ENCODE peak calls at places on chromosomes 6 and 20, in five cellular contexts. One of them, this sample, is unnamed.

GRCh38 chr6:168037242-168037641 is 39.8 kb downstream of the KIF25 start:
- DNase-seq in CD4-positive, CD25-positive, alpha-beta regulatory T cell: no peak
- DNase-seq in fibroblast of lung: no peak
- DNase-seq in HL-60: no peak
- DNase-seq in A549: no peak
- DNase-seq in this sample: no peak

GRCh38 chr20:58851221-58851968 is 693 bp upstream of the GNAS-AS1 start:
- DNase-seq in CD4-positive, CD25-positive, alpha-beta regulatory T cell: no peak
- DNase-seq in fibroblast of lung: no peak
- DNase-seq in HL-60: no peak
- DNase-seq in A549: no peak
- DNase-seq in this sample: no peak

GRCh38 chr6:55212147-55212546 is 37.8 kb downstream of the HCRTR2 start:
- DNase-seq in CD4-positive, CD25-positive, alpha-beta regulatory T cell: no peak
- DNase-seq in fibroblast of lung: peak
- DNase-seq in HL-60: no peak
- DNase-seq in A549: no peak
- DNase-seq in this sample: no peak

GRCh38 chr6:25239059-25239458 is 40.1 kb upstream of the CARMIL1 start:
- DNase-seq in CD4-positive, CD25-positive, alpha-beta regulatory T cell: no peak
- DNase-seq in fibroblast of lung: peak
- DNase-seq in HL-60: no peak
- DNase-seq in A549: no peak
- DNase-seq in this sample: no peak

GRCh38 chr6:154805288-154805911 is 72.2 kb downstream of the SCAF8 start:
- DNase-seq in CD4-positive, CD25-positive, alpha-beta regulatory T cell: no peak
- DNase-seq in fibroblast of lung: peak
- DNase-seq in HL-60: peak
- DNase-seq in A549: peak
- DNase-seq in this sample: no peak

GRCh38 chr20:11585752-11586352 is 331.8 kb upstream of the BTBD3 start:
- DNase-seq in CD4-positive, CD25-positive, alpha-beta regulatory T cell: no peak
- DNase-seq in fibroblast of lung: peak
- DNase-seq in HL-60: no peak
- DNase-seq in A549: peak
- DNase-seq in this sample: no peak

GRCh38 chr20:44540834-44541233 is 19.0 kb upstream of the SERINC3 start:
- DNase-seq in CD4-positive, CD25-positive, alpha-beta regulatory T cell: no peak
- DNase-seq in fibroblast of lung: peak
- DNase-seq in HL-60: no peak
- DNase-seq in A549: no peak
- DNase-seq in this sample: no peak

GRCh38 chr6:89528865-89529264 is 95.9 kb downstream of the ANKRD6 start:
- DNase-seq in CD4-positive, CD25-positive, alpha-beta regulatory T cell: no peak
- DNase-seq in fibroblast of lung: no peak
- DNase-seq in HL-60: no peak
- DNase-seq in A549: no peak
- DNase-seq in this sample: no peak

GRCh38 chr20:5602346-5602745 is 147.9 kb upstream of the SHLD1 start:
- DNase-seq in CD4-positive, CD25-positive, alpha-beta regulatory T cell: no peak
- DNase-seq in fibroblast of lung: peak
- DNase-seq in HL-60: no peak
- DNase-seq in A549: no peak
- DNase-seq in this sample: no peak

GRCh38 chr6:10873374-10873773 is 8.5 kb downstream of the GCM2 start:
- DNase-seq in CD4-positive, CD25-positive, alpha-beta regulatory T cell: no peak
- DNase-seq in fibroblast of lung: no peak
- DNase-seq in HL-60: no peak
- DNase-seq in A549: no peak
- DNase-seq in this sample: no peak

GRCh38 chr20:57883761-57884160 is 173.9 kb upstream of the PMEPA1 start:
- DNase-seq in CD4-positive, CD25-positive, alpha-beta regulatory T cell: no peak
- DNase-seq in fibroblast of lung: no peak
- DNase-seq in HL-60: no peak
- DNase-seq in A549: no peak
- DNase-seq in this sample: no peak

GRCh38 chr6:17226269-17226668 is 54.9 kb upstream of the RBM24 start:
- DNase-seq in CD4-positive, CD25-positive, alpha-beta regulatory T cell: no peak
- DNase-seq in fibroblast of lung: no peak
- DNase-seq in HL-60: no peak
- DNase-seq in A549: no peak
- DNase-seq in this sample: no peak

GRCh38 chr20:49595811-49596545 is 28.0 kb upstream of the PTGIS start:
- DNase-seq in CD4-positive, CD25-positive, alpha-beta regulatory T cell: no peak
- DNase-seq in fibroblast of lung: peak
- DNase-seq in HL-60: no peak
- DNase-seq in A549: no peak
- DNase-seq in this sample: no peak

GRCh38 chr20:48527771-48528170 is 300.0 kb downstream of the PREX1 start:
- DNase-seq in CD4-positive, CD25-positive, alpha-beta regulatory T cell: no peak
- DNase-seq in fibroblast of lung: no peak
- DNase-seq in HL-60: no peak
- DNase-seq in A549: no peak
- DNase-seq in this sample: no peak

GRCh38 chr6:10769419-10769818 is 21.8 kb downstream of the TMEM14B start:
- DNase-seq in CD4-positive, CD25-positive, alpha-beta regulatory T cell: no peak
- DNase-seq in fibroblast of lung: no peak
- DNase-seq in HL-60: no peak
- DNase-seq in A549: no peak
- DNase-seq in this sample: no peak

GRCh38 chr20:46088409-46089075 is 1.2 kb downstream of the NCOA5 start:
- DNase-seq in CD4-positive, CD25-positive, alpha-beta regulatory T cell: no peak
- DNase-seq in fibroblast of lung: peak
- DNase-seq in HL-60: no peak
- DNase-seq in A549: peak
- DNase-seq in this sample: no peak

GRCh38 chr20:34268851-34269668 is 27.8 kb downstream of the ASIP start:
- DNase-seq in CD4-positive, CD25-positive, alpha-beta regulatory T cell: no peak
- DNase-seq in fibroblast of lung: peak
- DNase-seq in HL-60: no peak
- DNase-seq in A549: no peak
- DNase-seq in this sample: peak

GRCh38 chr20:45946149-45946970 is 11.9 kb downstream of the PCIF1 start:
- DNase-seq in CD4-positive, CD25-positive, alpha-beta regulatory T cell: no peak
- DNase-seq in fibroblast of lung: peak
- DNase-seq in HL-60: peak
- DNase-seq in A549: no peak
- DNase-seq in this sample: peak

GRCh38 chr20:62065669-62066338 is at the start of gene TAF4:
- DNase-seq in CD4-positive, CD25-positive, alpha-beta regulatory T cell: peak
- DNase-seq in fibroblast of lung: peak
- DNase-seq in HL-60: peak
- DNase-seq in A549: peak
- DNase-seq in this sample: peak

GRCh38 chr20:5364136-5364821 is 47.5 kb upstream of the PROKR2 start:
- DNase-seq in CD4-positive, CD25-positive, alpha-beta regulatory T cell: no peak
- DNase-seq in fibroblast of lung: no peak
- DNase-seq in HL-60: no peak
- DNase-seq in A549: peak
- DNase-seq in this sample: no peak

GRCh38 chr6:165805067-165805525 is 142.1 kb upstream of the PDE10A start:
- DNase-seq in CD4-positive, CD25-positive, alpha-beta regulatory T cell: no peak
- DNase-seq in fibroblast of lung: no peak
- DNase-seq in HL-60: no peak
- DNase-seq in A549: no peak
- DNase-seq in this sample: no peak

GRCh38 chr6:77034161-77034560 is 429.1 kb downstream of the HTR1B start:
- DNase-seq in CD4-positive, CD25-positive, alpha-beta regulatory T cell: no peak
- DNase-seq in fibroblast of lung: peak
- DNase-seq in HL-60: no peak
- DNase-seq in A549: no peak
- DNase-seq in this sample: no peak

GRCh38 chr20:32125511-32125910 is 16.0 kb downstream of the TM9SF4 start:
- DNase-seq in CD4-positive, CD25-positive, alpha-beta regulatory T cell: no peak
- DNase-seq in fibroblast of lung: no peak
- DNase-seq in HL-60: no peak
- DNase-seq in A549: no peak
- DNase-seq in this sample: no peak

GRCh38 chr6:141561154-141561553 is 571.6 kb upstream of the GJE1 start:
- DNase-seq in CD4-positive, CD25-positive, alpha-beta regulatory T cell: no peak
- DNase-seq in fibroblast of lung: no peak
- DNase-seq in HL-60: no peak
- DNase-seq in A549: no peak
- DNase-seq in this sample: no peak

GRCh38 chr20:32285621-32286334 is 8.3 kb downstream of the KIF3B start:
- DNase-seq in CD4-positive, CD25-positive, alpha-beta regulatory T cell: peak
- DNase-seq in fibroblast of lung: peak
- DNase-seq in HL-60: peak
- DNase-seq in A549: peak
- DNase-seq in this sample: peak

GRCh38 chr6:42891199-42891722 is 11.8 kb downstream of the RPL7L1 start:
- DNase-seq in CD4-positive, CD25-positive, alpha-beta regulatory T cell: no peak
- DNase-seq in fibroblast of lung: no peak
- DNase-seq in HL-60: no peak
- DNase-seq in A549: no peak
- DNase-seq in this sample: no peak

GRCh38 chr20:15594296-15594695 is 979.0 kb downstream of the KIF16B start:
- DNase-seq in CD4-positive, CD25-positive, alpha-beta regulatory T cell: no peak
- DNase-seq in fibroblast of lung: no peak
- DNase-seq in HL-60: no peak
- DNase-seq in A549: peak
- DNase-seq in this sample: no peak

GRCh38 chr6:142300758-142301251 is 1.0 kb upstream of the ADGRG6 start:
- DNase-seq in CD4-positive, CD25-positive, alpha-beta regulatory T cell: no peak
- DNase-seq in fibroblast of lung: peak
- DNase-seq in HL-60: no peak
- DNase-seq in A549: peak
- DNase-seq in this sample: no peak

GRCh38 chr6:52108128-52108527 is 20.7 kb upstream of the PKHD1 start:
- DNase-seq in CD4-positive, CD25-positive, alpha-beta regulatory T cell: no peak
- DNase-seq in fibroblast of lung: no peak
- DNase-seq in HL-60: no peak
- DNase-seq in A549: no peak
- DNase-seq in this sample: no peak

GRCh38 chr6:30685157-30685976 is 1.1 kb downstream of the PPP1R18 start:
- DNase-seq in CD4-positive, CD25-positive, alpha-beta regulatory T cell: no peak
- DNase-seq in fibroblast of lung: no peak
- DNase-seq in HL-60: peak
- DNase-seq in A549: no peak
- DNase-seq in this sample: peak

GRCh38 chr20:39602649-39603048 is 640.5 kb downstream of the DHX35 start:
- DNase-seq in CD4-positive, CD25-positive, alpha-beta regulatory T cell: no peak
- DNase-seq in fibroblast of lung: no peak
- DNase-seq in HL-60: no peak
- DNase-seq in A549: no peak
- DNase-seq in this sample: no peak

GRCh38 chr20:63690001-63690897 is 6.2 kb upstream of the TNFRSF6B start:
- DNase-seq in CD4-positive, CD25-positive, alpha-beta regulatory T cell: no peak
- DNase-seq in fibroblast of lung: no peak
- DNase-seq in HL-60: no peak
- DNase-seq in A549: no peak
- DNase-seq in this sample: no peak
- H3K27ac ChIP-seq in CD4-positive, CD25-positive, alpha-beta regulatory T cell: no peak
- H3K27ac ChIP-seq in fibroblast of lung: no peak
- H3K27ac ChIP-seq in HL-60: no peak
- H3K27ac ChIP-seq in A549: peak
- H3K27ac ChIP-seq in this sample: no peak

DNA sequence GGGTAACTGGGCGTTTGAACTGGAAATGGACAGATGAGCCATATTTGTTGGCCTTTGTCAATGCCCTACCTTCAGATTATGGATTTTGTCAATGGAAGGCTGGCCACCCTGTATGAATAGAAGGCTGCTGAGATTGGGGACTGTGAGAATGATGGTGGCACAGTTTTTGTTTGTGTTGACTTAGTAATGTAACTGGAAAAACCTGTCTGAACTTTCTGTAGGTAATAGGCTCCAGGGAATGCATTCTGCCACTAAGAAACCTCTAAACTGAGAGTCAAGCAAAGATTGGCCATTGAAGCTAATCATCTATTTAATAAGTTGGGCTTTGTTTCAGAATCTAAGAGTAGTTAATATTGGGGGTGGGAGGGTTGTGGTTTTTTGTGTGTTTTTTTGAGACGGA is 97.5 kb downstream of the FOXO3 start:
- DNase-seq in CD4-positive, CD25-positive, alpha-beta regulatory T cell: no peak
- DNase-seq in fibroblast of lung: no peak
- DNase-seq in HL-60: no peak
- DNase-seq in A549: no peak
- DNase-seq in this sample: no peak
- H3K27ac ChIP-seq in CD4-positive, CD25-positive, alpha-beta regulatory T cell: no peak
- H3K27ac ChIP-seq in fibroblast of lung: no peak
- H3K27ac ChIP-seq in HL-60: no peak
- H3K27ac ChIP-seq in A549: no peak
- H3K27ac ChIP-seq in this sample: no peak

DNA sequence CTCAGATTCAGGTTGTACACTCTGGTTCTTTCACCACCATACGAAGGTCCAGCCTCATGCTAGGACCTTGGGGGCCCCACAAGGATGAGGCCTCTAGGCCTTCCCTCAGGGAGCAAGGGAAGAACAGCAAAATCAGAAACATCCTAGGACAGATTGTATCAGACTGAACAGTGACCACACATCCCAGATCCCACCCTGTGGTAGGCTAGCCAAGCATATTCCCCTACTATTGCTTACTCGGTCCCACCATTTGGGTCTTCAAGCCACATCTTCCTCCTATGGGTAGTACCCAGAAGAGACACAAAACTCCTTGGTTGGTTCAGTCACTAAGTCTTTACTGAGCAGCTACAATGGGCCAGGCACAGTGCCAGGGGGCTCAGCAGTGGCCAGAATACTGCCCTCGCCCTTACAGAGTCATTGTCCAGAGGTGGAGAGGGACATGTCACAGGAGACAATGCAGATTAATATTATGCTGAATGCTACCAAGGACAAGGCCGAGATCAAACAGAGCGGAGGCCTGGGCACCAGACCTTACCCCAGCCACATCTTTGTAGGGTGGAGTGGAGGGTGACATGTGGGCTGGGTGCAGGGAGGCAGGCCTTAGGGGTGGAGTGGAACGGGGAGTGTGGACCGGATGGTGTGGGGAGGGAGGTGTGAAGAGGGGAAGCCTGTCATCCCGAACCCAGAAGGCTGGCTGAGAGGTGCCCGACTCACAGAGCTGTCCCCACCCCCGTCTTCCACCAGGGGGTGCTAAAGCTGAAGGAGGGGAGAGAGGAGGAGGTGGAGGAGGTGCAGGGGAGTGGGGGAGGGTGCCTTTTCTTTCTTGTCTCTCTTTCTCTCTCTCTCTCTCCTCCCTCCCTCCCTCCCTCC is 6.8 kb upstream of the MAPK13 start:
- DNase-seq in CD4-positive, CD25-positive, alpha-beta regulatory T cell: peak
- DNase-seq in fibroblast of lung: peak
- DNase-seq in HL-60: peak
- DNase-seq in A549: peak
- DNase-seq in this sample: peak
- H3K27ac ChIP-seq in CD4-positive, CD25-positive, alpha-beta regulatory T cell: peak
- H3K27ac ChIP-seq in fibroblast of lung: no peak
- H3K27ac ChIP-seq in HL-60: no peak
- H3K27ac ChIP-seq in A549: peak
- H3K27ac ChIP-seq in this sample: peak

DNA sequence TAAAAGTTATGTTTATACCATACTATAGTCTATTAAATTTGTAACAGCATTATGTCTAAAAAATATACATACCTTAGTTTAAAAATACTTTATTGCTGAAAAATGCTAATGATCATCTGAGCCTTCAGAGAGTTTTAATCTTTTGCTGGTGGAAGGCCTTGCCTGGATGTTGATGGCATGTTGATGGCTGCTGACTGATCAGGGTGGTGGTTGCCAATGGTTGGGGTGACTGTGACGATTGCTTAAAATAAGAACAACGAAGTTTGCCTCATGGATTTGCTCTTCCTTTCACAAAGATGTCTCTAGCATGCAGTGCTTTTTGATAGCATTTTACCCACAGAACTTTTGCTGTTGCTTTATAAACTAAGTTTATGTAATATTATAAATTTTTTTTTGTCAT is 68.6 kb downstream of the QKI start:
- DNase-seq in CD4-positive, CD25-positive, alpha-beta regulatory T cell: no peak
- DNase-seq in fibroblast of lung: no peak
- DNase-seq in HL-60: no peak
- DNase-seq in A549: no peak
- DNase-seq in this sample: no peak
- H3K27ac ChIP-seq in CD4-positive, CD25-positive, alpha-beta regulatory T cell: no peak
- H3K27ac ChIP-seq in fibroblast of lung: no peak
- H3K27ac ChIP-seq in HL-60: no peak
- H3K27ac ChIP-seq in A549: no peak
- H3K27ac ChIP-seq in this sample: no peak